ENCODE peak calls at places on chromosomes 11 and 22, in four cellular contexts. T, B, E and I are unnamed samples.

GRCh38 chr11:924406-925157 is 1.1 kb upstream of the AP2A2 start:
- DNase-seq in T (peak), B (no peak), E (no peak), I (peak)

GRCh38 chr22:43222281-43222680 is 35.3 kb upstream of the TTLL12 start:
- DNase-seq in T (peak), B (no peak), E (no peak), I (peak)

GRCh38 chr11:68297812-68298658 is 14.4 kb upstream of the LRP5 start:
- DNase-seq in T (peak), B (peak), E (peak), I (peak)

GRCh38 chr11:122709042-122709760 is 53.7 kb downstream of the UBASH3B start:
- DNase-seq in T (no peak), B (no peak), E (peak), I (no peak)

GRCh38 chr11:846496-847098 is 3.9 kb downstream of the TSPAN4 start:
- DNase-seq in T (no peak), B (no peak), E (no peak), I (no peak)

GRCh38 chr11:7418916-7419315 is 66.4 kb upstream of the OLFML1 start:
- DNase-seq in T (no peak), B (no peak), E (no peak), I (no peak)

GRCh38 chr11:124199702-124200101 is 16.6 kb downstream of the OR10D3 start:
- DNase-seq in T (no peak), B (no peak), E (peak), I (no peak)

GRCh38 chr22:35349704-35350538 is 31.0 kb upstream of the HMOX1 start:
- DNase-seq in T (peak), B (no peak), E (peak), I (no peak)

GRCh38 chr11:63553759-63554158 is 9.4 kb downstream of the PLAAT2 start:
- DNase-seq in T (no peak), B (no peak), E (no peak), I (no peak)

GRCh38 chr11:3203221-3204043 is 15.2 kb downstream of the MRGPRG start:
- DNase-seq in T (no peak), B (peak), E (no peak), I (peak)

GRCh38 chr11:7490054-7490453 is 4.7 kb downstream of the OLFML1 start:
- DNase-seq in T (no peak), B (no peak), E (peak), I (no peak)

GRCh38 chr11:86782781-86783180 is 17.6 kb upstream of the PRSS23 start:
- DNase-seq in T (no peak), B (no peak), E (no peak), I (no peak)

GRCh38 chr11:60767388-60767811 is 10.7 kb downstream of the MS4A15 start:
- DNase-seq in T (no peak), B (no peak), E (no peak), I (no peak)

GRCh38 chr22:37906364-37907008 is 389 bp downstream of the MICALL1 start:
- DNase-seq in T (peak), B (no peak), E (no peak), I (peak)

GRCh38 chr11:112437096-112437495 is 176.4 kb upstream of the PLET1 start:
- DNase-seq in T (no peak), B (no peak), E (no peak), I (no peak)

GRCh38 chr11:1345752-1346513 is 36.5 kb upstream of the TOLLIP start:
- DNase-seq in T (no peak), B (no peak), E (no peak), I (no peak)

GRCh38 chr11:31233425-31233824 is 136.1 kb downstream of the DCDC1 start:
- DNase-seq in T (no peak), B (no peak), E (no peak), I (no peak)

GRCh38 chr11:94946812-94947211 is 26.5 kb downstream of the CWC15 start:
- DNase-seq in T (no peak), B (no peak), E (no peak), I (no peak)
- H3K4me3 ChIP-seq in T (no peak), B (no peak), E (no peak), I (no peak)

GRCh38 chr11:100338144-100338840 is 348.8 kb upstream of the ARHGAP42 start:
- DNase-seq in T (no peak), B (no peak), E (no peak), I (no peak)

GRCh38 chr11:100340416-100341323 is 346.4 kb upstream of the ARHGAP42 start:
- DNase-seq in T (no peak), B (no peak), E (no peak), I (no peak)
- H3K4me3 ChIP-seq in T (no peak), B (no peak), E (no peak), I (peak)

GRCh38 chr11:9397746-9398680 is 13.6 kb downstream of the IPO7 start:
- DNase-seq in T (no peak), B (no peak), E (no peak), I (no peak)
- H3K4me3 ChIP-seq in T (no peak), B (no peak), E (no peak), I (no peak)

GRCh38 chr11:65657426-65657825 is 5.3 kb downstream of the RELA start:
- DNase-seq in T (no peak), B (no peak), E (no peak), I (no peak)
- H3K4me3 ChIP-seq in T (no peak), B (no peak), E (no peak), I (no peak)

GRCh38 chr22:23403152-23403719 is 176.9 kb downstream of the IGLL1 start:
- DNase-seq in T (no peak), B (no peak), E (no peak), I (no peak)
- H3K4me3 ChIP-seq in T (no peak), B (peak), E (no peak), I (no peak)

GRCh38 chr11:119422505-119423416 is at the start of gene THY1:
- DNase-seq in T (no peak), B (peak), E (peak), I (no peak)

GRCh38 chr11:119420631-119421030 is 2.3 kb downstream of the THY1 start:
- DNase-seq in T (no peak), B (no peak), E (no peak), I (no peak)

GRCh38 chr11:119419834-119420492 is 3.0 kb downstream of the THY1 start:
- DNase-seq in T (no peak), B (no peak), E (no peak), I (no peak)

GRCh38 chr11:119421941-119422504 is 949 bp downstream of the THY1 start:
- DNase-seq in T (no peak), B (peak), E (no peak), I (no peak)

DNA sequence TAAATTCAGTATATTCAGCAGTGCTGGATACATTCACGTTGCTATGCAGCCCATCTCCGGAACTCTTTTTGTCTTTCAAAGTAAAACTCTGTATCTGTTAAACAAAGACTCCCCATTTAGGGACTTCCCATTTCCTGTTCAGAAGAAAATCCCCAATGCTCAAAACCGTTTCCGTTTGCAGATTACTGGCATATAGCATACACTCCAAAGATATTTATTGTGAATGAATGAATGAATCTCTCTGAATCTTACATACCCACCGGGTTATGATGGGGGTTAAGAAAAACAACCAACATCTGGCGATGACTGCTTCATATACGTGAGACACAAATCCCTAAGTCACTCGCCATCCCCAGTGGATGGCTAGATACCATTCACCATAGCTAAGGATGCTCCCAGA is 1.6 kb downstream of the THY1 start:
- DNase-seq in T (no peak), B (no peak), E (no peak), I (no peak)
- H3K4me3 ChIP-seq in T (no peak), B (peak), E (peak), I (peak)

DNA sequence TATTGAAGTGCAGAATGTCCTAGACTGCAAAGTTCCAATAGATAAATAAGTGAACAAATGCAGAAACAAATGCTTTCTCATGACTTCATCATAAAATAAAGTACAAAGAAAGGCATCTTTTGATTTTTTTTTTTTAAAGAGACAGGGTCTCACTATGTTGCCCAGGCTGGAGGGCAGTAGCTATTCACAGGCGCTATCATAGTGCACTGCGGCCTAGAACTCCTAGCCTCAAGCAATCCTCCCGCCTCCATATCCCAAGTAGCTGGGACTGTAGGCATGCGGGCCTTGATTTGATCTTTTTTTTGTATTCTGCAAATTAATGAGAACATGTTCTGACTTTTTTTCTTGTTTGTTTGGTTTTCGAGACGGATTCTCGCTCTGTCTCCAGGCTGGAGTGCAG is 2.4 kb downstream of the ARCN1 start:
- DNase-seq in T (no peak), B (no peak), E (no peak), I (no peak)
- H3K4me3 ChIP-seq in T (peak), B (no peak), E (no peak), I (peak)

DNA sequence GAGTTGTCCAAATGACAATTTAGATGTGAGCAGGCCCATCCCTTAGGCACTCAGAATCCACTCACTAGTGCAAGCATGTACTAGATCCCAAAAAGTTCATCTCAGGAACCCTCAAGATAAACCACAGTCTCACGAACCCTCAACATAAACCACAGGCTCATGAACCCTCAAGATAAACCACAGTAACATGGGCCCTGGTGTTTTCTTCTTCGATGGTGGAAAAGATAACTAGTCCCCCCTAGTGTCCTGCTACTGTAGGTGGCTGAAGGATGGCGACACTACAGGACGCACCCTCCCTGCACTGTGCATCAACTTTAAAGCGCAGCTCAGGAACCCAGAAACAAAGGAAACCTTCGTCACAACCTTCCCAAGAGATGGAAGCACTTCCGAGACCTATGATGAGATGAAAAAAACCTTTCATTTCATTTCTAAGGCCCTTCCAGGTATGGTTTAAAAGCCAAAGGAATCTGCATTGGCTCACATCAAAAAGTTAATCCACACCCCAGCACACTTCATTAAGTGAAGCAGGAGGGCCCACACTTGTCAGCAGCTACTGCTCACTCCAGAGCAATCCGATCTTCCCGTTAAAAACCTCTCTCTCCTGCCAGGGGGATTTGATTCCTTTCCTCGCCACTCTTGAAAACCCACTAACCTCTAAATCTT is 2.4 kb downstream of the LARGE1 start:
- DNase-seq in T (no peak), B (no peak), E (no peak), I (no peak)
- H3K4me3 ChIP-seq in T (peak), B (peak), E (no peak), I (peak)

GRCh38 chr11:83060965-83061364 is 10.7 kb downstream of the RAB30 start:
- DNase-seq in T (no peak), B (no peak), E (no peak), I (no peak)
- H3K4me3 ChIP-seq in T (no peak), B (no peak), E (no peak), I (no peak)